ENCODE peak calls at places on chromosome 1, in eight cellular contexts. L is astrocyte of the spinal cord; M is ureter; G is thyroid gland; W is SIG-M5; O is MV-4-11; V is stimulated activated CD4-positive, alpha-beta T cell treated with anti-CD3 and anti-CD28 coated beads, Interleukin-2, amount 100 ng/mL, for 48 hours; K is HepG2. B is an unnamed sample.

GRCh38 chr1:184759651-184760050 is 5.0 kb upstream of the EDEM3 start:
- DNase-seq in L (no peak), M (no peak), G (no peak), W (no peak), O (no peak), V (no peak), K (no peak), B (no peak)

GRCh38 chr1:17059391-17060128 is 5.7 kb upstream of the SDHB start:
- DNase-seq in L (peak; percentile 68), M (peak; percentile 60), G (peak; percentile 44), W (peak; percentile 33), O (peak; percentile 72), V (peak; percentile 27), K (peak; percentile 55), B (no peak)

GRCh38 chr1:224333309-224333926 is 3.4 kb upstream of the NVL start:
- DNase-seq in L (peak; percentile 73), M (no peak), G (no peak), W (peak; percentile 49), O (peak; percentile 88), V (no peak), K (peak; percentile 60), B (no peak)

GRCh38 chr1:169486281-169486904 is 649 bp upstream of the SLC19A2 start:
- DNase-seq in L (no peak), M (no peak), G (peak; percentile 14), W (no peak), O (no peak), V (no peak), K (no peak), B (no peak)

GRCh38 chr1:209651148-209651547 is 1.1 kb downstream of the LAMB3 start:
- DNase-seq in L (peak; percentile 76), M (peak; percentile 83), G (no peak), W (no peak), O (peak; percentile 83), V (peak; percentile 57), K (no peak), B (peak; percentile 87)

GRCh38 chr1:22922640-22923039 is 50.0 kb downstream of the LACTBL1 start:
- DNase-seq in L (no peak), M (no peak), G (no peak), W (no peak), O (no peak), V (no peak), K (no peak), B (no peak)

GRCh38 chr1:27296773-27297214 is 25.2 kb upstream of the TMEM222 start:
- DNase-seq in L (peak; percentile 59), M (peak; percentile 74), G (peak; percentile 58), W (no peak), O (no peak), V (peak; percentile 71), K (peak; percentile 31), B (peak; percentile 82)

GRCh38 chr1:204357551-204357950 is 2.2 kb downstream of the PLEKHA6 start:
- DNase-seq in L (no peak), M (no peak), G (no peak), W (no peak), O (peak; percentile 85), V (no peak), K (no peak), B (peak; percentile 80)

GRCh38 chr1:101219919-101220695 is 16.7 kb upstream of the S1PR1 start:
- DNase-seq in L (no peak), M (no peak), G (no peak), W (no peak), O (no peak), V (no peak), K (no peak), B (no peak)

GRCh38 chr1:7388488-7389185 is 382.5 kb upstream of the VAMP3 start:
- DNase-seq in L (peak; percentile 35), M (peak; percentile 41), G (peak; percentile 65), W (no peak), O (no peak), V (no peak), K (no peak), B (peak; percentile 59)

GRCh38 chr1:198935371-198935921 is 296.6 kb downstream of the PTPRC start:
- DNase-seq in L (peak; percentile 97), M (peak; percentile 48), G (peak; percentile 63), W (peak; percentile 58), O (peak; percentile 71), V (peak; percentile 35), K (peak; percentile 75), B (peak; percentile 75)

GRCh38 chr1:180521474-180522203 is 19.3 kb upstream of the ACBD6 start:
- DNase-seq in L (no peak), M (no peak), G (no peak), W (no peak), O (no peak), V (no peak), K (peak; percentile 86), B (no peak)

GRCh38 chr1:201508809-201509208 is 1.9 kb upstream of the CSRP1 start:
- DNase-seq in L (no peak), M (no peak), G (no peak), W (no peak), O (no peak), V (no peak), K (no peak), B (no peak)

GRCh38 chr1:24702511-24703293 is 42.5 kb upstream of the CLIC4 start:
- DNase-seq in L (peak; percentile 88), M (no peak), G (peak; percentile 23), W (no peak), O (no peak), V (no peak), K (peak; percentile 38), B (no peak)

GRCh38 chr1:12454406-12455391 is 163.3 kb downstream of the DHRS3 start:
- DNase-seq in L (peak; percentile 72), M (peak; percentile 60), G (peak; percentile 70), W (no peak), O (no peak), V (no peak), K (no peak), B (no peak)

GRCh38 chr1:208597571-208597970 is 353.4 kb upstream of the PLXNA2 start:
- DNase-seq in L (no peak), M (no peak), G (no peak), W (no peak), O (no peak), V (no peak), K (no peak), B (no peak)

GRCh38 chr1:45730780-45731319 is 19.6 kb downstream of the IPP start:
- DNase-seq in L (no peak), M (no peak), G (no peak), W (no peak), O (no peak), V (no peak), K (no peak), B (no peak)

GRCh38 chr1:77220687-77221463 is 1.6 kb upstream of the PIGK start:
- DNase-seq in L (peak; percentile 20), M (no peak), G (no peak), W (no peak), O (no peak), V (no peak), K (no peak), B (no peak)

GRCh38 chr1:92276082-92276481 is 22.7 kb downstream of the GLMN start:
- DNase-seq in L (no peak), M (no peak), G (no peak), W (no peak), O (no peak), V (no peak), K (no peak), B (no peak)

GRCh38 chr1:39946216-39946615 is 8.7 kb upstream of the MFSD2A start:
- DNase-seq in L (no peak), M (no peak), G (no peak), W (no peak), O (no peak), V (no peak), K (no peak), B (no peak)

B was measured in right atrium auricular region.